ENCODE peak calls at places on chromosomes 7 and 10, in nine cellular contexts. S is IMR-90; Y is body of pancreas; N is amniotic stem cell; R is activated CD8-positive, alpha-beta memory T cell treated with anti-CD3 and anti-CD28 coated beads, Interleukin-2, amount 50 U/mL, for 48 hours; F is GDM1; O is hepatic stellate cell; E is endothelial cell; L is ELR. G is an unnamed sample.

GRCh38 chr7:46705416-46706255 is 784.6 kb upstream of the IGFBP3 start:
- DNase-seq in L (no peak), R (no peak), Y (no peak), O (peak; percentile 11), E (no peak), S (peak; percentile 57), F (no peak), N (no peak), G (peak; percentile 74)

GRCh38 chr7:150448789-150449147 is 1.7 kb upstream of the GIMAP8 start:
- DNase-seq in R (peak; percentile 90), Y (peak; percentile 76), N (peak; percentile 4), O (peak; percentile 84), E (peak; percentile 87), L (peak; percentile 64), F (peak; percentile 77), S (peak; percentile 55), G (peak; percentile 54)

GRCh38 chr10:36880898-36881297 is 244.5 kb upstream of the ANKRD30A start:
- DNase-seq in O (peak; percentile 7), R (no peak), E (no peak), F (no peak), S (peak; percentile 56), Y (no peak), N (peak; percentile 12), L (peak; percentile 44), G (peak; percentile 46)

GRCh38 chr10:97724341-97724941 is 10.9 kb downstream of the MARVELD1 start:
- DNase-seq in O (no peak), L (peak; percentile 34), E (no peak), Y (no peak), R (no peak), S (peak; percentile 80), F (no peak), N (no peak), G (peak; percentile 69)

GRCh38 chr10:88528196-88528595 is 54.9 kb downstream of the RNLS start:
- DNase-seq in R (no peak), E (no peak), N (no peak), F (no peak), L (no peak), S (no peak), Y (no peak), O (no peak), G (peak; percentile 79)

GRCh38 chr7:100773491-100773890 is 40.1 kb downstream of the ZAN start:
- DNase-seq in E (no peak), Y (no peak), S (no peak), L (no peak), R (no peak), O (no peak), N (no peak), F (no peak), G (no peak)

GRCh38 chr7:100157334-100158228 is 942 bp downstream of the TRAPPC14 start:
- DNase-seq in L (peak; percentile 82), O (peak; percentile 78), F (no peak), R (no peak), S (peak; percentile 64), N (no peak), E (peak; percentile 39), Y (peak; percentile 57), G (peak; percentile 63)

GRCh38 chr10:129971381-129972144 is 7.5 kb upstream of the EBF3 start:
- DNase-seq in L (peak; percentile 67), E (peak; percentile 78), S (peak; percentile 22), R (peak; percentile 77), N (no peak), Y (peak; percentile 52), F (peak; percentile 17), O (peak; percentile 83), G (peak; percentile 52)

GRCh38 chr10:76432274-76433012 is 1001.0 kb downstream of the LRMDA start:
- DNase-seq in L (peak; percentile 80), Y (no peak), E (no peak), R (no peak), S (peak; percentile 74), N (no peak), O (peak; percentile 75), F (no peak), G (peak; percentile 92)

GRCh38 chr10:44399478-44400451 is 14.9 kb upstream of the CXCL12 start:
- DNase-seq in E (no peak), R (no peak), O (no peak), L (no peak), F (no peak), S (no peak), N (peak; percentile 9), Y (no peak), G (peak; percentile 66)

GRCh38 chr10:4498763-4499251 is 327.2 kb upstream of the AKR1E2 start:
- DNase-seq in N (peak; percentile 80), S (peak; percentile 94), L (peak; percentile 73), F (no peak), O (peak; percentile 25), Y (no peak), E (no peak), R (no peak), G (peak; percentile 95)